ENCODE peak calls at places on chromosome 5, in nine cellular contexts. J is GM20000, A is tibial nerve, Y is dorsolateral prefrontal cortex, C is endothelial cell, G is IMR-90, R is brain microvascular endothelial cell, P is upper lobe of right lung, D is fibroblast of lung. O is an unnamed sample.

GRCh38 chr5:91521313-91521712 is 138.2 kb upstream of the ARRDC3 start:
- DNase-seq in J (no peak), A (no peak), Y (no peak), C (no peak), G (no peak), R (no peak), P (no peak), D (no peak), O (no peak)

GRCh38 chr5:126531543-126532120 is 63.4 kb downstream of the ALDH7A1 start:
- DNase-seq in J (no peak), A (no peak), Y (no peak), C (no peak), G (peak), R (no peak), P (no peak), D (peak), O (no peak)

GRCh38 chr5:110932755-110933488 is 138.6 kb upstream of the TSLP start:
- DNase-seq in J (no peak), A (no peak), Y (no peak), C (no peak), G (no peak), R (no peak), P (no peak), D (no peak), O (no peak)

GRCh38 chr5:159785639-159786038 is 130.6 kb upstream of the ADRA1B start:
- DNase-seq in J (no peak), A (no peak), Y (no peak), C (no peak), G (peak), R (no peak), P (no peak), D (no peak), O (no peak)

GRCh38 chr5:20972419-20972925 is 984.5 kb upstream of the CDH18 start:
- DNase-seq in J (no peak), A (no peak), Y (peak), C (peak), G (peak), R (peak), P (peak), D (peak), O (no peak)

GRCh38 chr5:160165137-160166068 is 46.2 kb upstream of the PWWP2A start:
- DNase-seq in J (no peak), A (peak), Y (peak), C (no peak), G (peak), R (peak), P (peak), D (peak), O (peak)

GRCh38 chr5:97037819-97038218 is 101.9 kb downstream of the LNPEP start:
- DNase-seq in J (no peak), A (no peak), Y (no peak), C (no peak), G (no peak), R (no peak), P (no peak), D (no peak), O (no peak)

GRCh38 chr5:122457178-122457826 is 145.3 kb downstream of the SNCAIP start:
- DNase-seq in J (no peak), A (no peak), Y (no peak), C (no peak), G (no peak), R (no peak), P (no peak), D (no peak), O (no peak)

GRCh38 chr5:158456756-158457155 is 597.8 kb upstream of the CLINT1 start:
- DNase-seq in J (no peak), A (no peak), Y (no peak), C (no peak), G (peak), R (peak), P (no peak), D (peak), O (peak)

GRCh38 chr5:96207420-96207819 is 225.6 kb downstream of the PCSK1 start:
- DNase-seq in J (no peak), A (no peak), Y (no peak), C (no peak), G (no peak), R (no peak), P (no peak), D (no peak), O (no peak)

GRCh38 chr5:6554812-6555211 is 78.0 kb downstream of the NSUN2 start:
- DNase-seq in J (no peak), A (no peak), Y (no peak), C (no peak), G (no peak), R (no peak), P (no peak), D (no peak), O (no peak)

GRCh38 chr5:126898223-126898622 is 121.3 kb downstream of the LMNB1 start:
- DNase-seq in J (no peak), A (no peak), Y (no peak), C (no peak), G (no peak), R (no peak), P (no peak), D (no peak), O (no peak)

GRCh38 chr5:17436345-17436744 is 61.7 kb upstream of the TAF11L2 start:
- DNase-seq in J (no peak), A (no peak), Y (no peak), C (no peak), G (no peak), R (no peak), P (no peak), D (no peak), O (no peak)

GRCh38 chr5:60727032-60727431 is 27.1 kb upstream of the DEPDC1B start:
- DNase-seq in J (no peak), A (no peak), Y (no peak), C (no peak), G (no peak), R (no peak), P (no peak), D (no peak), O (no peak)

GRCh38 chr5:126369995-126370731 is 53.0 kb upstream of the GRAMD2B start:
- DNase-seq in J (no peak), A (no peak), Y (no peak), C (no peak), G (peak), R (no peak), P (no peak), D (no peak), O (peak)

GRCh38 chr5:141560725-141561483 is 57.9 kb downstream of the DIAPH1 start:
- DNase-seq in J (no peak), A (peak), Y (peak), C (peak), G (peak), R (peak), P (peak), D (peak), O (peak)

GRCh38 chr5:122723606-122724352 is 51.1 kb upstream of the SNX2 start:
- DNase-seq in J (peak), A (no peak), Y (no peak), C (no peak), G (peak), R (peak), P (no peak), D (peak), O (peak)

DNA sequence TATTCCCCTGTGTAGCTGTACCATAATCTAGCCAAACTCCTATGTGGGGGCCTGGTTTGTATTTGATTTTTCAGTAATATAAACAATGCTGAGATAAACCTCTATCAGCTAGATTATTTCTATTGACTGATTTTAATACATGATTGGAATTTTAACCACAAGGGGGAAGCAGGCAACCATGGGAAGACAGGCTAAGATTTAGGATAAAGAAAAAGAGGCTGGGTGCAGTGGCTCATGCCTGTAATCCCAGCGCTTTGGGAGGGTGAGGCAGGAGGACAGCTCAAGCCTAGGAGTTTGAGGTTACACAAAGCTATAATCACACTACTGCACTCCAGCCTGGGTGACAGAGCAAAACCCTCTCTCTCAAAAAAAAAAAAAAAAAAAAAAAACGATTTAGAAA is 18.1 kb upstream of the GPX3 start:
- DNase-seq in J (no peak), A (no peak), Y (no peak), C (no peak), G (peak), R (peak), P (no peak), D (peak), O (peak)
- TF ChIP-seq CTCF in J (no peak), A (peak), Y (peak), C (no peak), G (peak), R (peak), P (peak), D (peak), O (peak)

DNA sequence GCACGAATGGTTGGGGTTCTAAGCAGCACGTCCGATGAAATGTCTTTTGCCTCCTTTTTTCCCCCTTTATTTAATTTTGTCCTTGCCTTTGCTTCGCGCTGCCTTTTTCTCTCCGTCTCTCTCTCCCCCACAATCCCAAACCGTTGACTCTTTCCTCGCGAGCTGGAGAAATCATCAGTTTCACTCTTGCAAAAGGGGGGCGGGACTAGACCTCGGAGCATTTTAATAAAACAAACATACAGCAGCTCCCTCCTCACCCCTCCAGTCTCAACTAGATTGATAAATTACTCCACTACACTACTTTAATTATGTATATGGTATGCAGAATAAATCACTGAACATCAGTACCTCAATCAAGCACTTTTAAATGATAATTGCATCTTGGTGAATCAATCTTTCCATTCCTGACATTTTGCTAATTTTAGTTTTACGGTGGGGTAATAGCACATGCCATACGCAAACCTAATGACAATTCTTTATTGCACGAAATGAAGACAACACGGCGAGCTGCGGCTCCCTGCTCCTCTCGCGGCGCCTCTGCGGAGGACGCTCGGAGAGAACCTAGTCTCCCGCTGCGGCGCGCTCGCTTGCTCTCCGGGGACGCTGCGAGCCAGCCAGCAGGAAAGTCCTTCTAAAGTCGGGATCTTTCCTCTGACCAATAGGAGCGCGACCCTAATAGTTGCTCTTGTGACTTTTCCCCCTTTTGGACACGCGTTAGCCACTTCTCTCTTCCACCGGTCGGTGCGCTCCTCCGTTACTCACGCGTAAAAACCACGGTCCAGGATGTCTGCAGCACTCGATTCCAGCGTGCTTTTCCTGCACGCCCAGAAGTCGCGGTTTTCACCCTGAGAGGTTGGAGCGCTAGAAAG is 816 bp upstream of the MEF2C start:
- DNase-seq in J (peak), A (no peak), Y (peak), C (peak), G (peak), R (peak), P (peak), D (peak), O (peak)
- TF ChIP-seq CTCF in J (no peak), A (no peak), Y (no peak), C (no peak), G (no peak), R (peak), P (no peak), D (no peak), O (peak)

DNA sequence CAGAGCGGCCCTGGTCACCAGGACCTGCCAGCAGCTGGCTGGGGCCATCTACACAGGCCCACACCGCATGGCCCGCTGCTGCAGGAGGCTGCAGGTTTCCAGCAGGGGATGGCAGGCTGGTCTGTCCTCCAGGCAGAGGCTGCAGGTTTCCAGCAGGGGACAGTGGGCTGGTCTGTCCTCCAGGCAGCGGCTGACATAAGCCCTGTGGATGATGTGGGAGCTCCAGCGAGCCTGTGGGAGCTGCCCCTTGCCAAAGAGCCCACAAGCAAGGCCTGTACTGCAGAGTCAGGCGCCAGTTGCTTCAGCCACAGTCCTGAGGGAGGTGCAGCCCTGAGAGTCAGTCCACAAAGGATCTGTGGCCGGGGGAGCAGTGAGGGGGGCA is 18.5 kb downstream of the TPPP start:
- DNase-seq in J (no peak), A (no peak), Y (peak), C (no peak), G (no peak), R (no peak), P (peak), D (no peak), O (no peak)
- TF ChIP-seq CTCF in J (no peak), A (no peak), Y (no peak), C (no peak), G (no peak), R (no peak), P (no peak), D (no peak), O (no peak)

GRCh38 chr5:151058301-151058700 is 22.5 kb downstream of the TNIP1 start:
- DNase-seq in J (no peak), A (no peak), Y (no peak), C (no peak), G (no peak), R (no peak), P (no peak), D (no peak), O (no peak)
- TF ChIP-seq CTCF in J (no peak), A (no peak), Y (no peak), C (peak), G (no peak), R (peak), P (no peak), D (no peak), O (peak)

DNA sequence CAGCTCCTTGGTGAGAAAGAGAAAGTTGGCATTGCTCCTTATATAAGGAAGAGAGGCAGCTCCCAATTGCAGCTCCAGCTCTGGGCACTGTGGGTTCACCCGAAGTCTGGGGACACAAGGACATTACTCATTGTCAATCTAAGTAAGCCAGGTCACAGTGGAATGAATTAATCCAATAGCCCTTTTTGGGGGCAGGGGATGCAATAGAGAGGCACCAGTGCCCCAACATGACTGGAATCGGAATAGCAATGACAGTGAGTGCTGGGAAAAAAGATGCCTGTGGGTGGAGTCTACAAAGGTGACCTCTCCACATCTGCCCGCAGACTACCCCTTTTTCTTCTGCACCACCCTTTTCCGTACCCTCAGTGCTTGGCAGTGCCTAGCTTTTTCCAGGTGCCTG is 11.1 kb upstream of the NEUROG1 start:
- DNase-seq in J (no peak), A (no peak), Y (no peak), C (no peak), G (no peak), R (no peak), P (no peak), D (no peak), O (no peak)
- TF ChIP-seq CTCF in J (no peak), A (no peak), Y (no peak), C (no peak), G (no peak), R (no peak), P (no peak), D (no peak), O (no peak)

GRCh38 chr5:156951354-156951753 is 11.7 kb downstream of the TIMD4 start:
- DNase-seq in J (no peak), A (no peak), Y (no peak), C (no peak), G (no peak), R (no peak), P (no peak), D (no peak), O (no peak)
- TF ChIP-seq CTCF in J (no peak), A (no peak), Y (no peak), C (no peak), G (no peak), R (no peak), P (no peak), D (no peak), O (no peak)

O was measured in HFFc6.